ENCODE peak calls at places on chromosomes 4 and X, in eight cellular contexts. F is substantia nigra; K is heart left ventricle; R is CD4-positive, alpha-beta T cell; D is AG04450; N is Panc1; B is CD8-positive, alpha-beta T cell; Y is uterus. V is an unnamed sample.

GRCh38 chrX:153777261-153778090 is 3.4 kb upstream of the SRPK3 start:
- DNase-seq in F (no peak), K (peak), R (no peak), D (no peak), N (no peak), B (no peak), Y (no peak), V (no peak)

GRCh38 chr4:156941940-156942548 is 29.6 kb downstream of the PDGFC start:
- DNase-seq in F (no peak), K (peak), R (no peak), D (peak), N (no peak), B (no peak), Y (peak), V (peak)

GRCh38 chrX:67949270-67949669 is 405.4 kb downstream of the AR start:
- DNase-seq in F (no peak), K (no peak), R (no peak), D (no peak), N (no peak), B (no peak), Y (no peak), V (no peak)

GRCh38 chrX:83759872-83760271 is 101.1 kb upstream of the CYLC1 start:
- DNase-seq in F (no peak), K (no peak), R (no peak), D (no peak), N (no peak), B (no peak), Y (no peak), V (no peak)

GRCh38 chrX:141439651-141440050 is 144.9 kb downstream of the SPANXA1 start:
- DNase-seq in F (no peak), K (no peak), R (no peak), D (no peak), N (no peak), B (no peak), Y (no peak), V (no peak)

GRCh38 chr4:108846568-108846967 is 83.7 kb upstream of the ETNPPL start:
- DNase-seq in F (no peak), K (no peak), R (no peak), D (no peak), N (no peak), B (no peak), Y (no peak), V (no peak)

GRCh38 chr4:56995525-56995924 is 16.8 kb downstream of the POLR2B start:
- DNase-seq in F (peak), K (peak), R (no peak), D (peak), N (no peak), B (no peak), Y (peak), V (no peak)

GRCh38 chrX:11064851-11065600 is 46.1 kb upstream of the HCCS start:
- DNase-seq in F (no peak), K (no peak), R (no peak), D (peak), N (no peak), B (no peak), Y (no peak), V (no peak)

GRCh38 chrX:22057667-22058066 is 25.5 kb downstream of the PHEX start:
- DNase-seq in F (no peak), K (no peak), R (no peak), D (no peak), N (no peak), B (no peak), Y (no peak), V (no peak)

GRCh38 chr4:40626183-40626990 is 3.3 kb downstream of the RBM47 start:
- DNase-seq in F (no peak), K (no peak), R (no peak), D (no peak), N (no peak), B (no peak), Y (no peak), V (no peak)

GRCh38 chr4:40630335-40631021 is 814 bp upstream of the RBM47 start:
- DNase-seq in F (no peak), K (peak), R (no peak), D (no peak), N (no peak), B (no peak), Y (no peak), V (no peak)

GRCh38 chr4:40629401-40630334 is at the start of gene RBM47:
- DNase-seq in F (no peak), K (peak), R (peak), D (no peak), N (no peak), B (peak), Y (peak), V (peak)

GRCh38 chr4:40628888-40629287 is 776 bp downstream of the RBM47 start:
- DNase-seq in F (no peak), K (no peak), R (no peak), D (no peak), N (no peak), B (no peak), Y (no peak), V (no peak)

DNA sequence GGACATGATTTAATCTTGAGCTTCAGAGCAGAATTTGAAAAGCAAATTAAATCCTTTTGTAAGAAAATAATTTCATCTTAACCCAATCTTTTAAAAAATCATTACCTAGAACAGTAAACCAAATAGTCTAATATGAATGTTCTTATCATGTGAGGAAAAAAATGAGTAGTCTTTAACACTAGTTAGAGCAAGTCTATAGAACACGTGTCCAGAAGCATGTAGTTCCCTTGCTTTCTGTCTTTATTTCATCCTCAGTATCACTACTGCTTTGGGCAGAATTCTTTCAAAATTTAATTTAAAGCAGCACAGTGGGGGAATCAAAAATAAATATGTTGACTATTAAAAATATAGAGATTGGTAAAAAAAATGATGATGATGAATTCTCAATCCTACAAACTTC is 2.1 kb downstream of the RBM47 start:
- DNase-seq in F (no peak), K (no peak), R (no peak), D (no peak), N (no peak), B (no peak), Y (no peak), V (no peak)
- H3K27ac ChIP-seq in F (no peak), K (no peak), R (no peak), D (no peak), N (no peak), B (no peak), Y (no peak), V (no peak)

GRCh38 chrX:31353095-31353494 is 281.3 kb upstream of the FTHL17 start:
- DNase-seq in F (no peak), K (no peak), R (no peak), D (no peak), N (no peak), B (no peak), Y (no peak), V (no peak)

GRCh38 chrX:31355206-31355955 is 283.5 kb upstream of the FTHL17 start:
- DNase-seq in F (no peak), K (no peak), R (no peak), D (no peak), N (no peak), B (no peak), Y (no peak), V (no peak)

GRCh38 chrX:31350808-31351074 is 278.9 kb upstream of the FTHL17 start:
- DNase-seq in F (no peak), K (no peak), R (no peak), D (no peak), N (no peak), B (no peak), Y (no peak), V (no peak)

GRCh38 chrX:31349515-31349914 is 277.7 kb upstream of the FTHL17 start:
- DNase-seq in F (no peak), K (no peak), R (no peak), D (no peak), N (no peak), B (no peak), Y (no peak), V (no peak)
- H3K27ac ChIP-seq in F (no peak), K (no peak), R (no peak), D (no peak), N (no peak), B (no peak), Y (no peak), V (no peak)

GRCh38 chr4:16692021-16692420 is 206.4 kb downstream of the LDB2 start:
- DNase-seq in F (no peak), K (no peak), R (no peak), D (no peak), N (no peak), B (no peak), Y (no peak), V (no peak)

GRCh38 chr4:16692493-16692892 is 206.0 kb downstream of the LDB2 start:
- DNase-seq in F (no peak), K (no peak), R (no peak), D (no peak), N (no peak), B (no peak), Y (no peak), V (no peak)

GRCh38 chr4:16693040-16693506 is 205.4 kb downstream of the LDB2 start:
- DNase-seq in F (no peak), K (peak), R (no peak), D (no peak), N (no peak), B (no peak), Y (peak), V (no peak)

GRCh38 chr4:16694491-16695276 is 203.8 kb downstream of the LDB2 start:
- DNase-seq in F (no peak), K (no peak), R (no peak), D (no peak), N (no peak), B (no peak), Y (no peak), V (no peak)

DNA sequence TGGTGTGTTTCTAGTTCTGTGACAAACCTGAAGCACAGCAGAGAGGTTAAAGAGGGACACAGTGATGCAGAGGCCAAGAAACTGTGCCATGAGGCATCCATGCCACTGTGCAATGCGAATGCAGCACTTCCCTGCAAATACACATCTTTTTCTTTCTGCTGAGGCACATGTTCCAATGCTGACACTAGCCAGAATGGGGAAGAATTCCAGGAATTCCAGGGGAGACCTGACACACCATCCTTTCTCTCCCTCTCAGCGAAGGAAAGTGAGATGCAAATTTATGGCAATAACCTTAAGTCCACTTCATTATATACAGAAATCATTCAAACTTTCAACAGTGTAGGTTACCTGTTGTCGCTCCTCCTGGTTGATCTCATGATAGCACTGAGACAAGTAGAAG is 204.8 kb downstream of the LDB2 start:
- DNase-seq in F (no peak), K (no peak), R (no peak), D (no peak), N (no peak), B (no peak), Y (no peak), V (no peak)
- H3K27ac ChIP-seq in F (no peak), K (no peak), R (no peak), D (peak), N (no peak), B (no peak), Y (peak), V (peak)

DNA sequence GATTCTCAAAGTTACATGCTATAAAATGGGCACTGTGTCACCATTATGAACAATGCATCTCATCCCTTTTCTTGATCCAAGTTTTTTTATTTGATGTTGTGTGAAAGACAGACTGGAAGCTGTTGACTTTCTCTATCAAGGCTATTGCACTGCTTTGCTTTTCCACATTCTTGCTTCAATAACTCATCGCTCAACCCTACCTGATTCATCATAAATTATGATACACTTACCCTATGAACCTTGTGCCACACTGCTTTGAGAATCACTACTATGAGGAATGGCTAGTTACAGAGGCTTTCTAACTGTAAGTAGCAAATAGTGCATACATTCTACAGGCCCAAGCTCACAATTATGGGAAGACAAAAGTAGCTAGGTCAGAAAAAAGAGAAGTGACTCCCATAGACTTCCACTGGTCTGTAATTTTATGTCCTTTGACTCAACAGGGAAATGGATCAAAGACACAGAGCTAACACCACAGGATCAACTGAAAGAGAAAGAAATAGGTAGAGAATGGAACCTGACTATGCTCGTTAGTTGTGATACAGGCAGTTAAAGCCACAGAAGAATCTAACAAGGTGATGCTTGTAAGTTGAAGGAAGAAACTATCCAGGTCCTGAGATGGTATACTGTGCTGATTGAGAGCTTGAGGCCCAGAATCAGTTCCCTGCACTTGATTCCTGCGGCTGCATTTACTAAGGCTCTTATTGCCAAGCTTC is 163.5 kb downstream of the PPP3CA start:
- DNase-seq in F (no peak), K (no peak), R (no peak), D (no peak), N (no peak), B (no peak), Y (no peak), V (no peak)
- H3K27ac ChIP-seq in F (no peak), K (no peak), R (no peak), D (no peak), N (no peak), B (no peak), Y (no peak), V (no peak)

DNA sequence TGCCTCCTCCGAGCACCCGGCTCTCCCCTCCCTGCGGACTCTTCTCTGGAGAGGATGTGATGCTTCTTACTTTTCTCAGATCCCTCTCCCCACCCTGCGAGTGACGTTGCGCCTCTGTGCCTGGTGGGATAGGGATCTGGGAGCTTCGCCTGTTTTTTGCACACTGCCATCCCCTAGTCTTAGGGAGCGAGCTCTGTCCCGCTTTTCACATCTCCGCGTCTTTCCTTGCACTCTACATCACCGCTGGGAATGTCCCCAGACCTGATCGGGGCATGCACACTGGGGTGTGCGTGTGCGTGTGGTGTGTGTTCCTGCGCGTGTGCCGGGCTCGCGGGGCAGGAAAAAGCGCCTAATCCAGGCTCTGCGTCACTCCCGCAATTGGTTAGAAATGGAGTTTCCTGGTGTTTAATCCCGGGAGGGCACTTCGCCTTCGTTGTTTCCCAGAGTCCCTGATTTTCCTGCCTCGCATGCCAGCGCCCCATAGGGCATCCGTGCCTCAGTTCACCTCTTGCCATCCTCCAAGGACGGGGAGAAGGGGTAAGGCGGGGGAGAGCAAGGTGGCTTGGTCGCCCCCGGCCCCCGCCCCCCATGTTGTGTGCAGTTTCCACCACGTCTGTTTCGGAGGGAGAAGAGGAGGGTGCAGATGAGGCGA is 909 bp upstream of the TBC1D1 start:
- DNase-seq in F (no peak), K (peak), R (no peak), D (no peak), N (no peak), B (no peak), Y (peak), V (peak)
- H3K27ac ChIP-seq in F (peak), K (peak), R (no peak), D (peak), N (no peak), B (no peak), Y (peak), V (peak)

GRCh38 chr4:73588613-73589012 is 31.6 kb downstream of the RASSF6 start:
- DNase-seq in F (no peak), K (no peak), R (no peak), D (no peak), N (no peak), B (no peak), Y (no peak), V (no peak)
- H3K27ac ChIP-seq in F (no peak), K (no peak), R (no peak), D (no peak), N (no peak), B (no peak), Y (no peak), V (no peak)

DNA sequence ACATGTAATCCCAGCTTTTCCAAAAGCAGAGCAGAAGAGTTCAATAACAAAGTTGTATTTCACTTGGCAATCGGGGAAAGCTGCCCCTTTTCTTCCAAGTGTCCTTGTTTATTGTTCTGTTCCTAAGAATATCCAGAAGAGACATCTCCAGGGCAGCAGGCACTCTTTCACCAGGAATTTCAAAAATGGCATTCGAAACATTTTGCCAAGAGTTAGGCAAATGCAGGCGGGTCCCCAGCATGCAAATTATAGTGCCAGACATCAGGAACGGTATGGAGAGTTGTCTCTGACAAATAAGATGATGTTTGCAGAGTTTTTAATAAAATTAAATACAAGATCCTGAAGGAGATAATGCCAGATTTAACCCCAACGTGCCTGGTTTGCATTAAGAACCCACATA is 494.5 kb downstream of the BCOR start:
- DNase-seq in F (no peak), K (no peak), R (no peak), D (no peak), N (no peak), B (no peak), Y (no peak), V (no peak)
- H3K27ac ChIP-seq in F (no peak), K (no peak), R (no peak), D (no peak), N (no peak), B (no peak), Y (no peak), V (no peak)

V was measured in aorta.